ENCODE peak calls at places on chromosomes 16 and 17, in four cellular contexts. One of them, this sample, is unnamed.

GRCh38 chr16:19186403-19186802 is 18.4 kb downstream of the SYT17 start:
- DNase-seq in omental fat pad: no peak
- DNase-seq in neural crest cell: no peak
- DNase-seq in OCI-LY7: no peak
- DNase-seq in this sample: no peak

GRCh38 chr17:78875738-78876597 is 27.0 kb downstream of the CEP295NL start:
- DNase-seq in neural crest cell: no peak
- DNase-seq in omental fat pad: no peak
- DNase-seq in OCI-LY7: no peak
- DNase-seq in this sample: no peak

GRCh38 chr16:86443508-86444130 is 66.7 kb upstream of the FOXF1 start:
- DNase-seq in omental fat pad: no peak
- DNase-seq in OCI-LY7: no peak
- DNase-seq in neural crest cell: no peak
- DNase-seq in this sample: no peak

GRCh38 chr16:79066621-79067020 is 533.9 kb downstream of the MAF start:
- DNase-seq in OCI-LY7: no peak
- DNase-seq in omental fat pad: no peak
- DNase-seq in neural crest cell: no peak
- DNase-seq in this sample: no peak

GRCh38 chr17:78133179-78133951 is 2.8 kb downstream of the TMC8 start:
- DNase-seq in OCI-LY7: no peak
- DNase-seq in omental fat pad: no peak
- DNase-seq in neural crest cell: no peak
- DNase-seq in this sample: peak

GRCh38 chr16:72247821-72248253 is 75.9 kb upstream of the PMFBP1 start:
- DNase-seq in neural crest cell: no peak
- DNase-seq in OCI-LY7: no peak
- DNase-seq in omental fat pad: no peak
- DNase-seq in this sample: no peak

GRCh38 chr16:8655184-8655717 is 19.2 kb upstream of the ABAT start:
- DNase-seq in neural crest cell: peak
- DNase-seq in omental fat pad: no peak
- DNase-seq in OCI-LY7: peak
- DNase-seq in this sample: no peak

GRCh38 chr16:4615389-4616046 is 830 bp upstream of the UBALD1 start:
- DNase-seq in neural crest cell: no peak
- DNase-seq in omental fat pad: no peak
- DNase-seq in OCI-LY7: peak
- DNase-seq in this sample: no peak

GRCh38 chr17:43427362-43428043 is 28.7 kb downstream of the ARL4D start:
- DNase-seq in OCI-LY7: no peak
- DNase-seq in omental fat pad: no peak
- DNase-seq in neural crest cell: no peak
- DNase-seq in this sample: no peak

GRCh38 chr17:8736362-8736761 is 8.3 kb downstream of the CCDC42 start:
- DNase-seq in neural crest cell: no peak
- DNase-seq in OCI-LY7: no peak
- DNase-seq in omental fat pad: no peak
- DNase-seq in this sample: no peak

GRCh38 chr17:37064956-37065355 is 116.2 kb downstream of the AATF start:
- DNase-seq in OCI-LY7: no peak
- DNase-seq in neural crest cell: no peak
- DNase-seq in omental fat pad: no peak
- DNase-seq in this sample: no peak

GRCh38 chr16:15482068-15482747 is 47.8 kb downstream of the BMERB1 start:
- DNase-seq in omental fat pad: no peak
- DNase-seq in OCI-LY7: no peak
- DNase-seq in neural crest cell: no peak
- DNase-seq in this sample: peak

GRCh38 chr17:7393613-7394451 is 493 bp downstream of the PLSCR3 start:
- DNase-seq in OCI-LY7: peak
- DNase-seq in neural crest cell: no peak
- DNase-seq in omental fat pad: no peak
- DNase-seq in this sample: no peak

GRCh38 chr16:68328151-68328859 is 17.5 kb downstream of the PRMT7 start:
- DNase-seq in omental fat pad: peak
- DNase-seq in neural crest cell: peak
- DNase-seq in OCI-LY7: peak
- DNase-seq in this sample: peak

GRCh38 chr16:82358161-82358560 is 188.1 kb upstream of the MPHOSPH6 start:
- DNase-seq in OCI-LY7: no peak
- DNase-seq in neural crest cell: no peak
- DNase-seq in omental fat pad: no peak
- DNase-seq in this sample: no peak

GRCh38 chr17:305090-305976 is 47.3 kb downstream of the RPH3AL start:
- DNase-seq in omental fat pad: no peak
- DNase-seq in neural crest cell: no peak
- DNase-seq in OCI-LY7: no peak
- DNase-seq in this sample: no peak

GRCh38 chr17:45397796-45398195 is 34.9 kb downstream of the ARHGAP27 start:
- DNase-seq in OCI-LY7: no peak
- DNase-seq in omental fat pad: no peak
- DNase-seq in neural crest cell: no peak
- DNase-seq in this sample: no peak

GRCh38 chr17:70523407-70523806 is 354.1 kb downstream of the KCNJ2 start:
- DNase-seq in omental fat pad: no peak
- DNase-seq in neural crest cell: no peak
- DNase-seq in OCI-LY7: no peak
- DNase-seq in this sample: no peak

GRCh38 chr16:5551909-5552308 is 454.3 kb upstream of the EEF2KMT start:
- DNase-seq in OCI-LY7: no peak
- DNase-seq in omental fat pad: no peak
- DNase-seq in neural crest cell: no peak
- DNase-seq in this sample: no peak

GRCh38 chr17:20073056-20073979 is 64.2 kb downstream of the SPECC1 start:
- DNase-seq in omental fat pad: no peak
- DNase-seq in neural crest cell: no peak
- DNase-seq in OCI-LY7: no peak
- DNase-seq in this sample: peak

GRCh38 chr17:51046527-51047384 is 73.9 kb downstream of the SPAG9 start:
- DNase-seq in OCI-LY7: no peak
- DNase-seq in omental fat pad: peak
- DNase-seq in neural crest cell: peak
- DNase-seq in this sample: no peak

GRCh38 chr16:31473300-31474052 is 1.5 kb downstream of the TGFB1I1 start:
- DNase-seq in neural crest cell: no peak
- DNase-seq in OCI-LY7: no peak
- DNase-seq in omental fat pad: no peak
- DNase-seq in this sample: no peak

GRCh38 chr16:31471875-31472558 is at the start of gene TGFB1I1:
- DNase-seq in omental fat pad: no peak
- DNase-seq in OCI-LY7: no peak
- DNase-seq in neural crest cell: no peak
- DNase-seq in this sample: no peak

GRCh38 chr16:31471241-31471874 is 594 bp upstream of the TGFB1I1 start:
- DNase-seq in neural crest cell: no peak
- DNase-seq in OCI-LY7: no peak
- DNase-seq in omental fat pad: no peak
- DNase-seq in this sample: no peak

GRCh38 chr16:31474173-31474714 is 2.3 kb downstream of the TGFB1I1 start:
- DNase-seq in neural crest cell: no peak
- DNase-seq in omental fat pad: no peak
- DNase-seq in OCI-LY7: no peak
- DNase-seq in this sample: no peak

GRCh38 chr16:31472559-31473203 is 729 bp downstream of the TGFB1I1 start:
- DNase-seq in OCI-LY7: no peak
- DNase-seq in omental fat pad: peak
- DNase-seq in neural crest cell: no peak
- DNase-seq in this sample: peak
- TF ChIP-seq CTCF in OCI-LY7: peak
- TF ChIP-seq CTCF in omental fat pad: no peak
- TF ChIP-seq CTCF in neural crest cell: peak
- TF ChIP-seq CTCF in this sample: peak

DNA sequence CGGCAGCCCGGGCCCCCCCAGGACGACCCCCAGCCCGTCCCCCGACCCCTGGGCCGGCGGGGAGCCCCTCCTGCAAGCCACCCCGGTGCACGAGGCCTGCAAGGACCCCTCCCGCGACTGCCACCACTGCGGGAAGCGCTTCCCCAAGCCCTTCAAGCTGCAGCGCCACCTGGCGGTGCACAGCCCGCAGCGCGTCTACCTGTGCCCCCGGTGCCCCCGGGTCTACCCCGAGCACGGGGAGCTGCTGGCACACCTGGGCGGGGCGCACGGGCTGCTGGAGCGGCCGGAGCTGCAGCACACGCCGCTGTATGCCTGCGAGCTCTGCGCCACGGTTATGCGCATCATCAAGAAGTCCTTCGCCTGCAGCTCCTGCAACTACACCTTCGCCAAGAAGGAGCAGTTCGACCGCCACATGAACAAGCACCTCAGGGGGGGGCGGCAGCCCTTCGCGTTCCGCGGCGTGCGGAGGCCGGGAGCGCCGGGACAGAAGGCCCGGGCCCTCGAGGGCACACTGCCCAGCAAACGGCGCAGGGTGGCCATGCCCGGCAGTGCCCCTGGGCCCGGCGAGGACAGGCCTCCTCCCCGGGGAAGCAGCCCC is 15.6 kb upstream of the ZFPM1 start:
- DNase-seq in omental fat pad: peak
- DNase-seq in OCI-LY7: peak
- DNase-seq in neural crest cell: peak
- DNase-seq in this sample: peak
- TF ChIP-seq CTCF in omental fat pad: no peak
- TF ChIP-seq CTCF in OCI-LY7: peak
- TF ChIP-seq CTCF in neural crest cell: peak
- TF ChIP-seq CTCF in this sample: peak

GRCh38 chr16:57042157-57043111 is 49.9 kb upstream of the CPNE2 start:
- DNase-seq in neural crest cell: no peak
- DNase-seq in omental fat pad: no peak
- DNase-seq in OCI-LY7: peak
- DNase-seq in this sample: no peak
- TF ChIP-seq CTCF in neural crest cell: no peak
- TF ChIP-seq CTCF in omental fat pad: no peak
- TF ChIP-seq CTCF in OCI-LY7: no peak
- TF ChIP-seq CTCF in this sample: no peak

DNA sequence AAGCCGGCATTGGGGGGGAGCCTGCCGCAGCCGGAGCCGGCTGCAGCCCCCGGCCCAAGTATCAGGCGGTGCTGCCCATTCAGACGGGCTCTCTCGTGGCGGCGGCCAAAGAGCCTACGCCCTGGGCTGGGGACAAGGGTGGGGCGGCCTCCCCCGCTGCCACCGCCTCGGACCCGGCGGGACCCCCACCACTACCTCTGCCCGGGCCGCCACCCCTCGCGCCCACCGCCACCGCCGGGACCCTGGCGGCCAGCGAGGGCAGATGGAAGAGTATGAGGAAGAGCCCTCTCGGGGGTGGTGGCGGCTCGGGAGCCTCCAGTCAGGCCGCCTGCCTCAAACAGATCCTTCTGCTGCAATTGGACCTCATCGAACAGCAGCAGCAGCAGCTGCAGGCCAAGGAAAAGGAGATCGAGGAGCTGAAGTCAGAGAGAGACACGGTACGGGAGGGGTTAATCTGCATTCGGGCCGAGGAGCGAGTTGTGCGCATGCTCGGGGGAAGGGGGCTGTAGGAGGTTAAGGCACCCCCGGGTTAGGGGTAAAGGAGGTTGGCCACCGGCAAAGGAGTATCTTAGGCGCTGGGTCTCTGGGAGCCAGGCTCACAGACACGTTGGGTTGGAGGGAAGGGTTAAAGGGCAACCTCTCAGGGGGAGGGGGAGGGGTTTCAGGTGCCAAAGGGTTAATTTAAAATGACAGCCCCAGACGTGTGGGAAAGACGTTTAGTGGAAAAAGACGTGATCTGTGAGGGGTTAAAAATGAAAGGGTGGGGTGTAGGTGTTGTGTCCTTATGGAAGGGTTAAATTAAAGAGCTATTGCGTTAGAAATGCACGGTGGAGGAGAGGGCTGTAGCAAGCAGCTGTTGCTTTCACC is 1.4 kb downstream of the MSL1 start:
- DNase-seq in omental fat pad: no peak
- DNase-seq in neural crest cell: peak
- DNase-seq in OCI-LY7: peak
- DNase-seq in this sample: peak
- TF ChIP-seq CTCF in omental fat pad: no peak
- TF ChIP-seq CTCF in neural crest cell: peak
- TF ChIP-seq CTCF in OCI-LY7: peak
- TF ChIP-seq CTCF in this sample: peak

DNA sequence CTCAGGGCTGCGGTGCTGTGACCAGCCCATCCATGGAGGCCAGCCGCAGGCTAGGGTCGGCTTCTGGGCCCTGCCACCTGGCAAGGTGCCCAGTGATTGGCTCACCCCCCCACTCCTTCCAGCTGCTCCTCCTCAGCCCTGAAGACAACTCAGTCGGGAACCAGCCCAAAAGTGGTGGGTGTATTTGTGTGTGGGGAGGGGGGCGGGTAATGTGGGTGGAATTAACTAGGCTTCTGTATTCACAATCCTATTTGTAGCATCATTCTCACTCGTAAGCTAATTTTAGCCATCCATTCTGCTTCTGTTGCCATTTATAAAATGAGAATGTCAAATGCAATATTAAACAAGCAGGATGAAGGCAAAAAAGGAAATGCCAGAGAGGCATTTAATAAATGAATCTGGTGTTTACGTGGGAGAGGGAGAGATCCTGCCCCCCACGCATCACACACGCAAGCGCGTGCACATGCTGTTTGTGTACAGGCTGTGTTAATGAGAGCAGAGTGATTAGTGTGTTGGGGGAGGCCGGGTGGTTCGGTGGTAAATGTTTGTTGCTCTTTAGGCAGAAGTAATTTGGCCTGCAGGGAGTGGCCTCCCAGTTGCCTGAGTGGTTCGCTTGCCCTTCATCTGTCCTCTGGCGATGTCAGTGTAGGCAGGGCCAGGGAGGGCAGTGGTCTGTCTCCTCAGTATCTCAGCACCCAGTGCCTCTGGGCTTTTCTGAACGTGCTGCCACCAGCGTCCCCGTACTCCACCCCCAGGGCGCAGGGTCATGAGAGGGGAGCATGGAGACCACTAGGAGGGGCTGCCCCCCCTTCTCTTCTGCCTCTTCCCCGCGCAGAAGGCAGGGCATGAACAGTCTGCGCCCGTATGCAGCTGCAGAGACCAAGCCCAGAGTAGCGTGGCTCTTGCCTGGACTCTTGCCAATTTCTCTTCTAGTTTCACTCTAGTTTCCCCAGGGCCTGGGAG is 140.0 kb downstream of the CCDC182 start:
- DNase-seq in neural crest cell: no peak
- DNase-seq in omental fat pad: no peak
- DNase-seq in OCI-LY7: peak
- DNase-seq in this sample: no peak
- TF ChIP-seq CTCF in neural crest cell: no peak
- TF ChIP-seq CTCF in omental fat pad: no peak
- TF ChIP-seq CTCF in OCI-LY7: peak
- TF ChIP-seq CTCF in this sample: no peak

DNA sequence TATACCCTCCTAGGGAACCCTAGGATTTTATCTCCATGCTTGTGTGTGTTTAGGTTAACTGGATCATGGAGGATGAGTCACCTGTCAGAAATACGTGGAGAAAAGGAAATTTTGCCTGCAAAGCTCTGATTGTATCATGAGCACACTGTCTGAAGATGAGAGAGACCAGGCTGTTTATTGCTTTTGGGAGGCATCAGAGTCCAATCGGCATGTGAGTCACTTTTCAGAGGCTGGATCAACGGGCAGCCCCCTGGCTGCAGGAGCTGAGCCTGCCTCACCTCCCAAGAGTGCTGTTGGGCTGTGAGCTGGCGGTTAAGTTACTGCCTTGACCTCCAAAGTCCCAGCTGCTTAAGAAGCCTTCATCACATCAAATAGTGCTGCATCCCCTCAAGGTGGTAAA is 41.5 kb upstream of the MED9 start:
- DNase-seq in neural crest cell: no peak
- DNase-seq in omental fat pad: no peak
- DNase-seq in OCI-LY7: no peak
- DNase-seq in this sample: no peak
- TF ChIP-seq CTCF in neural crest cell: peak
- TF ChIP-seq CTCF in omental fat pad: no peak
- TF ChIP-seq CTCF in OCI-LY7: no peak
- TF ChIP-seq CTCF in this sample: no peak

GRCh38 chr17:28641579-28641978 is 3.4 kb downstream of the BLTP2 start:
- DNase-seq in OCI-LY7: no peak
- DNase-seq in neural crest cell: no peak
- DNase-seq in omental fat pad: no peak
- DNase-seq in this sample: no peak
- TF ChIP-seq CTCF in OCI-LY7: no peak
- TF ChIP-seq CTCF in neural crest cell: no peak
- TF ChIP-seq CTCF in omental fat pad: no peak
- TF ChIP-seq CTCF in this sample: no peak

This sample was measured in osteocyte.